ENCODE peak calls at places on chromosomes 16 and 17, in four cellular contexts. N is lower leg skin, Y is keratinocyte, K is fibroblast of lung. E is an unnamed sample.

GRCh38 chr16:24540575-24541240 is 1.3 kb downstream of the RBBP6 start:
- DNase-seq in N (no peak), Y (no peak), K (peak), E (peak)

GRCh38 chr16:52873997-52874500 is 178.6 kb downstream of the CHD9NB start:
- DNase-seq in N (no peak), Y (no peak), K (no peak), E (no peak)

GRCh38 chr16:73065617-73066313 is 17.8 kb upstream of the ZFHX3 start:
- DNase-seq in N (peak), Y (no peak), K (peak), E (no peak)

GRCh38 chr17:1347681-1348318 is 52.2 kb downstream of the YWHAE start:
- DNase-seq in N (peak), Y (no peak), K (no peak), E (no peak)

GRCh38 chr16:58196898-58197313 is 1.0 kb downstream of the CSNK2A2 start:
- DNase-seq in N (no peak), Y (no peak), K (peak), E (no peak)

GRCh38 chr17:28896491-28896883 is 1.0 kb downstream of the FLOT2 start:
- DNase-seq in N (no peak), Y (no peak), K (peak), E (no peak)

GRCh38 chr17:77269696-77270681 is 129.2 kb downstream of the SEC14L1 start:
- DNase-seq in N (no peak), Y (no peak), K (no peak), E (no peak)

GRCh38 chr16:27429981-27430441 is 28.0 kb downstream of the IL21R start:
- DNase-seq in N (peak), Y (no peak), K (no peak), E (peak)

GRCh38 chr17:17198281-17198680 is 7.9 kb downstream of the PLD6 start:
- DNase-seq in N (no peak), Y (no peak), K (no peak), E (no peak)

GRCh38 chr17:30117548-30118155 is 1.0 kb downstream of the NSRP1 start:
- DNase-seq in N (no peak), Y (no peak), K (peak), E (no peak)

GRCh38 chr16:69073181-69073669 is 32.2 kb upstream of the HAS3 start:
- DNase-seq in N (no peak), Y (peak), K (peak), E (no peak)

GRCh38 chr17:78349831-78350631 is 9.8 kb downstream of the SOCS3 start:
- DNase-seq in N (no peak), Y (no peak), K (no peak), E (no peak)

GRCh38 chr17:67364847-67365761 is 1.3 kb downstream of the PSMD12 start:
- DNase-seq in N (no peak), Y (no peak), K (no peak), E (no peak)

GRCh38 chr16:53769787-53770186 is 65.8 kb downstream of the FTO start:
- DNase-seq in N (no peak), Y (no peak), K (no peak), E (no peak)

GRCh38 chr16:9437115-9437514 is 345.7 kb downstream of the HAPSTR1 start:
- DNase-seq in N (no peak), Y (no peak), K (no peak), E (no peak)

GRCh38 chr17:19897901-19898300 is 30.2 kb upstream of the ULK2 start:
- DNase-seq in N (peak), Y (no peak), K (peak), E (no peak)

GRCh38 chr17:14904406-14904805 is 360.7 kb downstream of the PMP22 start:
- DNase-seq in N (no peak), Y (no peak), K (no peak), E (no peak)

GRCh38 chr16:89187337-89188063 is 12.8 kb downstream of the SLC22A31 start:
- DNase-seq in N (no peak), Y (no peak), K (peak), E (peak)

GRCh38 chr17:36036240-36036639 is 18.5 kb upstream of the CCL23 start:
- DNase-seq in N (no peak), Y (no peak), K (no peak), E (no peak)

GRCh38 chr17:19470529-19471261 is 59.7 kb downstream of the RNF112 start:
- DNase-seq in N (peak), Y (no peak), K (no peak), E (no peak)

GRCh38 chr17:21361020-21361809 is 14.9 kb upstream of the KCNJ12 start:
- DNase-seq in N (no peak), Y (no peak), K (no peak), E (no peak)

GRCh38 chr17:76594676-76595075 is 9.0 kb upstream of the ST6GALNAC2 start:
- DNase-seq in N (no peak), Y (no peak), K (no peak), E (no peak)

GRCh38 chr16:55922662-55923061 is 47.5 kb upstream of the CES5A start:
- DNase-seq in N (no peak), Y (no peak), K (no peak), E (no peak)

GRCh38 chr16:77437859-77438258 is 3.0 kb upstream of the ADAMTS18 start:
- DNase-seq in N (no peak), Y (no peak), K (no peak), E (no peak)

GRCh38 chr16:72530434-72530833 is 358.5 kb upstream of the PMFBP1 start:
- DNase-seq in N (no peak), Y (no peak), K (peak), E (no peak)

GRCh38 chr17:17511971-17512858 is 16.0 kb upstream of the RASD1 start:
- DNase-seq in N (no peak), Y (peak), K (peak), E (no peak)

GRCh38 chr16:19578378-19578851 is 22.9 kb downstream of the VPS35L start:
- DNase-seq in N (no peak), Y (no peak), K (peak), E (no peak)

GRCh38 chr16:3992297-3993051 is 112.0 kb upstream of the CREBBP start:
- DNase-seq in N (no peak), Y (no peak), K (no peak), E (no peak)

GRCh38 chr16:35735403-35736251 is 2276.2 kb downstream of the TP53TG3F start:
- DNase-seq in N (peak), Y (no peak), K (no peak), E (no peak)

GRCh38 chr17:46184696-46185095 is 8.5 kb downstream of the KANSL1 start:
- DNase-seq in N (no peak), Y (no peak), K (no peak), E (no peak)

GRCh38 chr17:49582789-49583188 is 7.1 kb downstream of the NXPH3 start:
- DNase-seq in N (no peak), Y (no peak), K (peak), E (no peak)

GRCh38 chr17:3558603-3559269 is 1.1 kb upstream of the TRPV3 start:
- DNase-seq in N (no peak), Y (peak), K (peak), E (peak)

GRCh38 chr16:15976929-15977637 is 27.7 kb downstream of the ABCC1 start:
- DNase-seq in N (no peak), Y (no peak), K (peak), E (no peak)

GRCh38 chr17:32755045-32755805 is 121.7 kb downstream of the MYO1D start:
- DNase-seq in N (no peak), Y (peak), K (peak), E (peak)
- TF ChIP-seq CTCF in N (no peak), Y (no peak), K (peak), E (peak)

GRCh38 chr17:37848690-37849616 is 75.3 kb upstream of the TBC1D3K start:
- DNase-seq in N (no peak), Y (peak), K (peak), E (peak)
- TF ChIP-seq CTCF in N (no peak), Y (no peak), K (no peak), E (no peak)

DNA sequence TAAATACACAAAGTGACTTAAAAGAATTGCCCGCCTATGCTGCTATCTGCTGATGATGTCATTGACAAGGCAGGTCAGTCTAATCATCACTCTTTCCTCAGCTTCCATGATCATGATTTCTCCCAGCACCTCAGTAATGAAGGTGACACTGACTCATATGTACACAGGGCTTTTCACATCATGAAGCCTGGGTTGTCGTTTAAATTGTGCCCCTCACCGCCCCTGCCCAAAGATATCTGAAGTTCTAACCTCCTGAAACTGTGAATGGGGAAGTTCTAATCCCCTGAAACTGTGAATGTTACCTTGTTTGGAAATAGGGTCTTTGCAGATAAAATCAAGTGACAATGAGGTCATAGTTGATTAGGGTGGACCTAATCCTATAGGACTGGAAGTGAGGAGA is 17.4 kb upstream of the GPRC5C start:
- DNase-seq in N (no peak), Y (no peak), K (no peak), E (no peak)
- TF ChIP-seq CTCF in N (no peak), Y (no peak), K (no peak), E (no peak)

DNA sequence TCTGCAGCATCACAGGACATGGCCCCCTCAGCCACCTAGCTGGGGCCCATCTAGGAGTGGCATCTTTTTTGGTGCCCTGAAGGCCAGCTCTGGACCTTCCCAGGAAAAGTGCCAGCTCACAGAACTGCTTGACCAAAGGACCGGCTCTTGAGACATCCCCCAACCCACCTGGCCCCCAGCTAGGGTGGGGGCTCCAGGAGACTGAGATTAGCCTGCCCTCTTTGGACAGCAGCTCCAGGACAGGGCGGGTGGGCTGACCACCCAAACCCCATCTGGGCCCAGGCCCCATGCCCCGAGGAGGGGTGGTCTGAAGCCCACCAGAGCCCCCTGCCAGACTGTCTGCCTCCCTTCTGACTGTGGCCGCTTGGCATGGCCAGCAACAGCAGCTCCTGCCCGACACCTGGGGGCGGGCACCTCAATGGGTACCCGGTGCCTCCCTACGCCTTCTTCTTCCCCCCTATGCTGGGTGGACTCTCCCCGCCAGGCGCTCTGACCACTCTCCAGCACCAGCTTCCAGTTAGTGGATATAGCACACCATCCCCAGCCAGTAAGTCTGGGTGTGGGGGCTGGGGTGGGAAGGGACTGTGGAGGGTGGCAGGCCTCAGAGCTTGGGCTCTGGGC is 22.0 kb downstream of the RARA start:
- DNase-seq in N (no peak), Y (no peak), K (no peak), E (no peak)
- TF ChIP-seq CTCF in N (no peak), Y (no peak), K (no peak), E (no peak)

E was measured in GM06990.